ENCODE peak calls at places on chromosome 7, in seven cellular contexts. A is NB4, U is endodermal cell, L is BE2C, H is gastrocnemius medialis, P is neural progenitor cell, N is kidney epithelial cell. K is an unnamed sample.

GRCh38 chr7:87797798-87798403 is 78.3 kb downstream of the SLC25A40 start:
- DNase-seq in A (peak), U (no peak), L (no peak), H (no peak), P (peak), N (peak), K (no peak)

GRCh38 chr7:159027803-159028455 is 116.7 kb downstream of the VIPR2 start:
- DNase-seq in A (peak), U (peak), L (no peak), H (no peak), P (peak), N (no peak), K (no peak)

GRCh38 chr7:45987521-45988290 is 66.6 kb upstream of the IGFBP3 start:
- DNase-seq in A (no peak), U (peak), L (no peak), H (no peak), P (no peak), N (no peak), K (no peak)

GRCh38 chr7:115417662-115418061 is 495.8 kb downstream of the MDFIC start:
- DNase-seq in A (no peak), U (peak), L (no peak), H (no peak), P (peak), N (no peak), K (no peak)

GRCh38 chr7:73703985-73704639 is 15.4 kb downstream of the STX1A start:
- DNase-seq in A (no peak), U (peak), L (peak), H (no peak), P (peak), N (no peak), K (no peak)

GRCh38 chr7:75776295-75776971 is 4.4 kb upstream of the CCL26 start:
- DNase-seq in A (peak), U (no peak), L (no peak), H (no peak), P (no peak), N (peak), K (no peak)

GRCh38 chr7:9498303-9498702 is 1064.9 kb downstream of the NXPH1 start:
- DNase-seq in A (peak), U (no peak), L (no peak), H (no peak), P (no peak), N (no peak), K (no peak)

GRCh38 chr7:158818325-158819213 is 10.7 kb downstream of the ESYT2 start:
- DNase-seq in A (peak), U (peak), L (peak), H (peak), P (peak), N (peak), K (peak)

GRCh38 chr7:2968616-2969397 is 74.9 kb downstream of the CARD11 start:
- DNase-seq in A (no peak), U (no peak), L (no peak), H (no peak), P (no peak), N (no peak), K (no peak)

GRCh38 chr7:90736968-90737939 is 141.1 kb downstream of the CDK14 start:
- DNase-seq in A (peak), U (no peak), L (no peak), H (no peak), P (no peak), N (no peak), K (no peak)

GRCh38 chr7:149787428-149788299 is 14.3 kb upstream of the ZNF467 start:
- DNase-seq in A (peak), U (peak), L (no peak), H (no peak), P (peak), N (no peak), K (no peak)

GRCh38 chr7:48458701-48459509 is 287.6 kb downstream of the ABCA13 start:
- DNase-seq in A (no peak), U (no peak), L (no peak), H (no peak), P (no peak), N (no peak), K (no peak)

GRCh38 chr7:94160719-94161435 is 156.7 kb upstream of the BET1 start:
- DNase-seq in A (peak), U (no peak), L (no peak), H (no peak), P (no peak), N (no peak), K (no peak)
- H3K4me3 ChIP-seq in A (no peak), U (no peak), L (no peak), H (no peak), P (no peak), N (no peak), K (no peak)

GRCh38 chr7:35250452-35250851 is 3.4 kb downstream of the TBX20 start:
- DNase-seq in A (no peak), U (no peak), L (no peak), H (no peak), P (no peak), N (no peak), K (no peak)
- TF ChIP-seq CTCF in A (no peak), U (no peak), L (no peak), H (no peak), P (no peak), N (no peak), K (no peak)

GRCh38 chr7:135979674-135980660 is 2.8 kb upstream of the MTPN start:
- DNase-seq in A (peak), U (no peak), L (no peak), H (no peak), P (no peak), N (no peak), K (no peak)
- H3K4me3 ChIP-seq in A (no peak), U (no peak), L (no peak), H (no peak), P (no peak), N (no peak), K (no peak)

DNA sequence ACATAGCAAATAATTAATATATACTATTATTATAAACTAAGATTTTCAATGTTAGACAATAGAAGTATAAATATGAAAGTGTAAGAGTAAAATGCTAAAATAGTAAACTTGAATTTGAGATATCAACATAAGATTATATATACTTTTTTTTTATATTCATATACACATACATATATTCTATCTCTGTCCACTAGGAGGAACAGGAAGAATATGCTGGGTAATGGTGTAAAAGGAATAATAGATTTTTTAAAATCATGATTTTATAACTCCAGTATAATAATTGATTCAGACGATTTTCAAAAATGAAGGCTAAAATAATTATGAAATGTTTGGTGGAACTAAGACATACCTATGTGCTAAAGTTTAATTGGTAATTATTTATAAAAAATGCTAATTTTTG is 37.7 kb downstream of the AGMO start:
- DNase-seq in A (no peak), U (no peak), L (no peak), H (no peak), P (no peak), N (no peak), K (no peak)
- TF ChIP-seq CTCF in A (no peak), U (no peak), L (no peak), H (no peak), P (no peak), N (no peak), K (no peak)

DNA sequence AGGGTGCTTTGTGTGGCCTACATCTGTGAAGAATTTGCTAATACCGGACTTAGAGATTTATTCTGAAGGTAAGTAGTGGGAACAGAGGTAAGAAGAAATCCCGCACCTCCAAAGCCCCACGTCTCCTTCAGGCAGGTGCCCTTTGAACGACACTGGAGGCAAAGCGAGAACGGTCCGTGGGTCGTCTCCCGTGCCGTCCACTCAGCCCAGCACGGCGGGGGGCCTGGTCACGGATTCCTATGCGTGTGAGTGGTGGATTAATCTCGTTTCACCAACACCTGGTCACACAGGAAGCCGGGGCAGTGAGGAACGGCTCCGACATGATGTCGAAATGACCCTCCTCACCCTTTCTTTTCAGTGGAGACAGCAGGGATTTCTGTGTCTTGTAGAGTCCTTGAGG is 21.0 kb upstream of the ZFAND2A start:
- DNase-seq in A (no peak), U (no peak), L (no peak), H (no peak), P (no peak), N (no peak), K (no peak)
- H3K4me3 ChIP-seq in A (no peak), U (no peak), L (no peak), H (no peak), P (no peak), N (no peak), K (no peak)

DNA sequence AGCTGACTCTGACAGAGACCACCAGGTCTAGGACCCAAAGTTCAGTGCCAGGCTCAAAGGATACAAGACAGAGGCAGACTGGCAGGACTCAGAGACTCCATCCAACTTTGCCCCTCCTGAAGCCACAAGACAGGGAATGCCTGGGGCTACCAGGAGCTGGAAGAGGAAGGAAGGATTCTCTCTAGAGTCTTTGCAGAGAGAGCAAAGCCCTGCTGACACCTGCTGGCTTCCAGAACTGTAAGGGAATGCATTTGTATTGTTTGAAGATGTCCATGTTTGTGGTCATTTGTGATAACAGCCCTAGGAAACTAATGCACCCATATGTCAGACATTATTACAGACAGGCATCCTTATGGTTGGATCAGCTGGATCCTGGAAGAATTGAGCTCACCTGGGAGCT is 132.3 kb upstream of the C7orf33 start:
- DNase-seq in A (no peak), U (peak), L (no peak), H (no peak), P (no peak), N (no peak), K (no peak)
- TF ChIP-seq CTCF in A (no peak), U (no peak), L (no peak), H (no peak), P (no peak), N (no peak), K (no peak)

GRCh38 chr7:137969828-137970227 is 32.1 kb downstream of the CREB3L2 start:
- DNase-seq in A (no peak), U (no peak), L (no peak), H (no peak), P (no peak), N (no peak), K (no peak)
- H3K4me3 ChIP-seq in A (no peak), U (no peak), L (no peak), H (no peak), P (no peak), N (no peak), K (no peak)

GRCh38 chr7:127477285-127478039 is 85.0 kb upstream of the ZNF800 start:
- DNase-seq in A (no peak), U (no peak), L (no peak), H (no peak), P (no peak), N (no peak), K (no peak)

GRCh38 chr7:127476618-127477017 is 84.1 kb upstream of the ZNF800 start:
- DNase-seq in A (no peak), U (no peak), L (no peak), H (no peak), P (no peak), N (no peak), K (no peak)

GRCh38 chr7:127474457-127474856 is 81.9 kb upstream of the ZNF800 start:
- DNase-seq in A (peak), U (no peak), L (no peak), H (no peak), P (no peak), N (no peak), K (no peak)

GRCh38 chr7:127473409-127473808 is 80.9 kb upstream of the ZNF800 start:
- DNase-seq in A (peak), U (no peak), L (no peak), H (no peak), P (no peak), N (no peak), K (no peak)

DNA sequence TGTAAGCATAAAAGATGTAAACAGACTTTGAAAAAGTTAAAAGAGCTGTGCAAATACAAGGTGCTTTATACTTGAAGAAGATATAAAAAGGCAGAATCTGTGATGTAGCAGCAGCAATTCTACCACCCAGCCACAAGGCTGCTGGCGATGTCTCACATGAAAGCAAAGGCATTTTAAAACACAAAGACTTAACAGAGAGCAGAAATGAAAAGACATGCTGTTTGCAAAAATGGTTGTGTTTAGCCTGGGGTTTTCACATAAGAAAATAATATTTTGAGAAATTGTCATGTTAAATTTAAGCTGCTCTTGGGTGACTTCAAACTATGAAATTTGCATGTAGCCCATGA is 85.5 kb upstream of the ZNF800 start:
- DNase-seq in A (no peak), U (no peak), L (no peak), H (no peak), P (peak), N (no peak), K (no peak)
- TF ChIP-seq CTCF in A (no peak), U (peak), L (no peak), H (no peak), P (peak), N (no peak), K (peak)